ENCODE peak calls at places on chromosomes 4 and X, in four cellular contexts. R, U, Z and A are unnamed samples.

GRCh38 chrX:1248381-1249061 is 20.1 kb upstream of the CSF2RA start:
- DNase-seq in Z (peak), U (peak), R (no peak), A (peak)

GRCh38 chrX:56797966-56798711 is 69.1 kb downstream of the NBDY start:
- DNase-seq in Z (peak), U (no peak), R (no peak), A (no peak)

GRCh38 chrX:3712870-3713224 is 602 bp downstream of the PRKX start:
- DNase-seq in U (no peak), R (peak), Z (no peak), A (peak)

GRCh38 chr4:36917413-36917812 is 327.1 kb upstream of the NWD2 start:
- DNase-seq in U (no peak), R (no peak), Z (no peak), A (no peak)

GRCh38 chr4:41693629-41694028 is 54.9 kb downstream of the PHOX2B start:
- DNase-seq in R (peak), Z (no peak), U (peak), A (no peak)

GRCh38 chr4:93384897-93385296 is 443.7 kb upstream of the ATOH1 start:
- DNase-seq in Z (no peak), U (no peak), R (no peak), A (no peak)

GRCh38 chrX:477441-478012 is 90.8 kb upstream of the PPP2R3B start:
- DNase-seq in Z (no peak), R (no peak), U (no peak), A (no peak)

GRCh38 chrX:10158279-10158939 is 1.6 kb downstream of the CLCN4 start:
- DNase-seq in U (no peak), Z (peak), R (no peak), A (peak)

GRCh38 chr4:107379054-107379869 is 340.8 kb downstream of the PAPSS1 start:
- DNase-seq in Z (no peak), U (no peak), R (no peak), A (no peak)

GRCh38 chrX:138157850-138158249 is 553.7 kb downstream of the FGF13 start:
- DNase-seq in U (no peak), R (no peak), Z (no peak), A (no peak)

GRCh38 chr4:184331155-184331995 is 113.7 kb upstream of the ENPP6 start:
- DNase-seq in R (no peak), Z (no peak), U (no peak), A (no peak)

GRCh38 chr4:29277381-29277780 is 1442.8 kb upstream of the PCDH7 start:
- DNase-seq in U (no peak), Z (no peak), R (no peak), A (no peak)

GRCh38 chr4:56048621-56049427 is 100.1 kb downstream of the CEP135 start:
- DNase-seq in R (peak), U (no peak), Z (peak), A (peak)

GRCh38 chr4:1008840-1009646 is 2.4 kb upstream of the FGFRL1 start:
- DNase-seq in R (no peak), U (no peak), Z (no peak), A (peak)

GRCh38 chr4:2487632-2488031 is 18.7 kb downstream of the RNF4 start:
- DNase-seq in Z (no peak), U (no peak), R (no peak), A (no peak)

GRCh38 chr4:65050786-65051185 is 619.5 kb downstream of the EPHA5 start:
- DNase-seq in Z (no peak), U (no peak), R (no peak), A (no peak)

GRCh38 chr4:143358923-143359694 is 22.4 kb downstream of the GAB1 start:
- DNase-seq in R (peak), Z (no peak), U (no peak), A (no peak)

GRCh38 chr4:67746797-67747495 is 7.2 kb downstream of the GNRHR start:
- DNase-seq in U (peak), Z (no peak), R (peak), A (no peak)

GRCh38 chrX:150060406-150060805 is 122.1 kb upstream of the EOLA2 start:
- DNase-seq in Z (no peak), U (no peak), R (no peak), A (no peak)

GRCh38 chrX:23127586-23127985 is 127.8 kb downstream of the DDX53 start:
- DNase-seq in Z (no peak), U (no peak), R (no peak), A (no peak)

GRCh38 chr4:75004755-75005668 is 72.1 kb downstream of the PARM1 start:
- DNase-seq in Z (no peak), U (no peak), R (no peak), A (no peak)

GRCh38 chr4:142405021-142405991 is 440.8 kb downstream of the INPP4B start:
- DNase-seq in R (no peak), U (no peak), Z (no peak), A (no peak)

GRCh38 chrX:28586291-28586690 is 955 bp upstream of the IL1RAPL1 start:
- DNase-seq in Z (no peak), R (no peak), U (no peak), A (peak)

GRCh38 chr4:80454040-80454439 is 118.5 kb downstream of the CFAP299 start:
- DNase-seq in R (no peak), Z (no peak), U (no peak), A (no peak)

GRCh38 chr4:22688236-22688635 is 4.5 kb upstream of the GBA3 start:
- DNase-seq in R (no peak), Z (no peak), U (no peak), A (no peak)

GRCh38 chrX:85084770-85085393 is 81.2 kb downstream of the APOOL start:
- DNase-seq in R (peak), Z (no peak), U (peak), A (no peak)

GRCh38 chr4:125265846-125266245 is 48.9 kb upstream of the FAT4 start:
- DNase-seq in Z (no peak), R (no peak), U (no peak), A (no peak)

GRCh38 chrX:32408389-32408788 is 803.0 kb downstream of the DMD start:
- DNase-seq in R (peak), U (no peak), Z (no peak), A (no peak)

GRCh38 chr4:123559955-123560669 is 163.5 kb downstream of the SPRY1 start:
- DNase-seq in R (no peak), U (peak), Z (no peak), A (no peak)

GRCh38 chr4:143336828-143337599 is at the start of gene GAB1:
- DNase-seq in Z (peak), U (peak), R (peak), A (peak)

GRCh38 chrX:49282647-49283011 is 13.0 kb downstream of the PPP1R3F start:
- DNase-seq in U (no peak), Z (no peak), R (peak), A (peak)

GRCh38 chr4:78634011-78634664 is 82.6 kb downstream of the ANXA3 start:
- DNase-seq in R (no peak), Z (no peak), U (no peak), A (no peak)

GRCh38 chr4:89283226-89283974 is 24.2 kb downstream of the GPRIN3 start:
- DNase-seq in Z (no peak), U (peak), R (no peak), A (no peak)

GRCh38 chr4:52658671-52659015 is 458 bp downstream of the USP46 start:
- DNase-seq in R (peak), U (no peak), Z (no peak), A (peak)

GRCh38 chr4:140097572-140097971 is 56.4 kb downstream of the MAML3 start:
- DNase-seq in U (no peak), Z (no peak), R (no peak), A (no peak)
- TF ChIP-seq JUN in U (no peak), Z (no peak), R (no peak), A (no peak)

DNA sequence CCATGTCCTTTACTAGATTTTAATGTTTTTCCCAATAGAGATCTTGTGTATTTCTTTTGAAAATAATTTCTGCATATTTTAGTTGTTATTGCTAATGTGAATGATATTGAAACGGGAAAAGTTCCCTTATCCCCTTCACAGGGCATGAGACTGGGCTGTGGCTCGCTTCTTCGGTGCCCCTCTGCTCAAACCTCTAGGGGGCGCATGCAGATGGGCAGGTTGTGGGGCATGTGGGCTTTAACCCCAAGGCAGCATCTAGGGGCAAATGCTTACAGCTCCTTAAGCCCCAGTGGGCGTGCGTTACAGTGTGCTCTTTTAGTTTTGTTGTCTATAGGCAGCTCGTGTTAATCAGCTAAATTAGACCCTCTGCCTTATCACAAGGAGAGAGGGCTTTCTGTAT is 194.7 kb downstream of the OPHN1 start:
- DNase-seq in U (no peak), Z (peak), R (peak), A (peak)
- TF ChIP-seq SP1 in U (no peak), Z (no peak), R (no peak), A (no peak)

DNA sequence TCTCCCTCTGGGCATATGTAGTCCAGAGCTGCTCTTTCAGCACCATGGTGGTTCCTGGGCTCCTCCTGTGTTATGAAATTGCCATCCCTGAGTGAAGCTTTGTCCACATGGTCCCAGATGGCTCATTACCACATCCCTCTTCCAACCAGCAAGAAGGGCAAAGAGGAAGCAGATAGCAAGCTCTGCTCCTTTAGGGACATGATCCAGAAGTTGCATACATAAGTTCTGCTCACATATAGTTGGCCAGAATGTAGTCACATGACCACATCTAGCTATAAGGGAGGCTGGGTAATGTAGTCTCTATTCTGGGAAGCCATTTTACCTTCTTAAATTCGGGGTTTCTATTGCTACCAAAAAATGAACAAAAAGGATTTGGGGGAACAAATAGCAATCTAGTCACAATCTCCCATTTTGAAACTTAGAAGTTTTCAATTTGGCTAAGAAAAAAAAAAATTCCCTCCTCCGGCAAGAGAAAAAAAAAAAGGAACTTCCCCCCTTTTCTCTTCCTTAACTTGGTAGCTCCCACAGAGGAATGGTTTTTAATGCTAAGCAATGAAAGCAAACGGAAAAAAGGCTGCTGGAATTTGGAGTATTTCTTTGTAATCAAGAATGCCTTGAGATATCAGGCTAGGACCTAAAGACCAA is 88.2 kb upstream of the USP9X start:
- DNase-seq in U (peak), Z (no peak), R (peak), A (no peak)
- TF ChIP-seq JUN in U (no peak), Z (no peak), R (no peak), A (no peak)

GRCh38 chr4:176988226-176988625 is 195.5 kb upstream of the VEGFC start:
- DNase-seq in U (no peak), Z (no peak), R (no peak), A (no peak)
- TF ChIP-seq SP1 in U (no peak), Z (no peak), R (no peak), A (no peak)

GRCh38 chrX:154349979-154350378 is 24.5 kb downstream of the FLNA start:
- DNase-seq in R (no peak), Z (no peak), U (no peak), A (no peak)
- TF ChIP-seq JUN in R (no peak), Z (no peak), U (no peak), A (no peak)